ENCODE peak calls at places on chromosomes 7 and 10, in ten cellular contexts. One of them, this sample, is unnamed.

GRCh38 chr10:43221419-43222293 is 45.2 kb downstream of the RASGEF1A start:
- DNase-seq in T-cell: no peak
- DNase-seq in Right ventricle myocardium superior: peak
- DNase-seq in NCI-H1105 treated with DMSO at 0.1 percent for 48 hours: no peak
- DNase-seq in NCI-H1436: no peak
- DNase-seq in activated CD8-positive, alpha-beta memory T cell treated with anti-CD3 and anti-CD28 coated beads, Interleukin-2, amount 50 U/mL, for 4 hours: peak
- DNase-seq in lower lobe of right lung: peak
- DNase-seq in NCI-H2029 treated with DMSO at 0.1 percent for 48 hours: no peak
- DNase-seq in DMS153: no peak
- DNase-seq in NCI-H524 treated with DMSO at 0.1 percent for 48 hours: no peak
- DNase-seq in this sample: no peak

GRCh38 chr7:29588900-29589696 is 25.5 kb downstream of the PRR15 start:
- DNase-seq in NCI-H524 treated with DMSO at 0.1 percent for 48 hours: no peak
- DNase-seq in lower lobe of right lung: no peak
- DNase-seq in T-cell: no peak
- DNase-seq in NCI-H1105 treated with DMSO at 0.1 percent for 48 hours: peak
- DNase-seq in NCI-H1436: peak
- DNase-seq in DMS153: no peak
- DNase-seq in NCI-H2029 treated with DMSO at 0.1 percent for 48 hours: peak
- DNase-seq in Right ventricle myocardium superior: no peak
- DNase-seq in activated CD8-positive, alpha-beta memory T cell treated with anti-CD3 and anti-CD28 coated beads, Interleukin-2, amount 50 U/mL, for 4 hours: peak
- DNase-seq in this sample: peak

GRCh38 chr10:133299224-133299623 is 9.4 kb downstream of the TUBGCP2 start:
- DNase-seq in lower lobe of right lung: no peak
- DNase-seq in DMS153: no peak
- DNase-seq in T-cell: no peak
- DNase-seq in NCI-H2029 treated with DMSO at 0.1 percent for 48 hours: no peak
- DNase-seq in NCI-H1436: no peak
- DNase-seq in activated CD8-positive, alpha-beta memory T cell treated with anti-CD3 and anti-CD28 coated beads, Interleukin-2, amount 50 U/mL, for 4 hours: no peak
- DNase-seq in NCI-H1105 treated with DMSO at 0.1 percent for 48 hours: no peak
- DNase-seq in Right ventricle myocardium superior: peak
- DNase-seq in NCI-H524 treated with DMSO at 0.1 percent for 48 hours: no peak
- DNase-seq in this sample: no peak

GRCh38 chr7:151141855-151142685 is 25.4 kb downstream of the GBX1 start:
- DNase-seq in DMS153: no peak
- DNase-seq in activated CD8-positive, alpha-beta memory T cell treated with anti-CD3 and anti-CD28 coated beads, Interleukin-2, amount 50 U/mL, for 4 hours: no peak
- DNase-seq in NCI-H524 treated with DMSO at 0.1 percent for 48 hours: no peak
- DNase-seq in lower lobe of right lung: no peak
- DNase-seq in T-cell: no peak
- DNase-seq in NCI-H2029 treated with DMSO at 0.1 percent for 48 hours: no peak
- DNase-seq in NCI-H1105 treated with DMSO at 0.1 percent for 48 hours: no peak
- DNase-seq in NCI-H1436: no peak
- DNase-seq in Right ventricle myocardium superior: peak
- DNase-seq in this sample: no peak

GRCh38 chr7:98984126-98984525 is 105.8 kb downstream of the TRRAP start:
- DNase-seq in lower lobe of right lung: no peak
- DNase-seq in Right ventricle myocardium superior: no peak
- DNase-seq in DMS153: no peak
- DNase-seq in NCI-H1436: no peak
- DNase-seq in NCI-H1105 treated with DMSO at 0.1 percent for 48 hours: no peak
- DNase-seq in NCI-H2029 treated with DMSO at 0.1 percent for 48 hours: no peak
- DNase-seq in NCI-H524 treated with DMSO at 0.1 percent for 48 hours: no peak
- DNase-seq in T-cell: no peak
- DNase-seq in activated CD8-positive, alpha-beta memory T cell treated with anti-CD3 and anti-CD28 coated beads, Interleukin-2, amount 50 U/mL, for 4 hours: no peak
- DNase-seq in this sample: no peak

GRCh38 chr10:91313761-91314520 is 93.5 kb downstream of the PCGF5 start:
- DNase-seq in Right ventricle myocardium superior: no peak
- DNase-seq in NCI-H2029 treated with DMSO at 0.1 percent for 48 hours: no peak
- DNase-seq in T-cell: no peak
- DNase-seq in activated CD8-positive, alpha-beta memory T cell treated with anti-CD3 and anti-CD28 coated beads, Interleukin-2, amount 50 U/mL, for 4 hours: no peak
- DNase-seq in NCI-H524 treated with DMSO at 0.1 percent for 48 hours: no peak
- DNase-seq in DMS153: no peak
- DNase-seq in NCI-H1436: no peak
- DNase-seq in NCI-H1105 treated with DMSO at 0.1 percent for 48 hours: no peak
- DNase-seq in lower lobe of right lung: no peak
- DNase-seq in this sample: no peak

GRCh38 chr10:71512794-71513379 is 116.2 kb downstream of the CDH23 start:
- DNase-seq in NCI-H524 treated with DMSO at 0.1 percent for 48 hours: no peak
- DNase-seq in activated CD8-positive, alpha-beta memory T cell treated with anti-CD3 and anti-CD28 coated beads, Interleukin-2, amount 50 U/mL, for 4 hours: no peak
- DNase-seq in Right ventricle myocardium superior: no peak
- DNase-seq in NCI-H1436: no peak
- DNase-seq in lower lobe of right lung: peak
- DNase-seq in NCI-H2029 treated with DMSO at 0.1 percent for 48 hours: peak
- DNase-seq in NCI-H1105 treated with DMSO at 0.1 percent for 48 hours: peak
- DNase-seq in T-cell: no peak
- DNase-seq in DMS153: peak
- DNase-seq in this sample: no peak

GRCh38 chr7:91557789-91558396 is 293.7 kb downstream of the FZD1 start:
- DNase-seq in NCI-H1436: no peak
- DNase-seq in NCI-H2029 treated with DMSO at 0.1 percent for 48 hours: no peak
- DNase-seq in NCI-H1105 treated with DMSO at 0.1 percent for 48 hours: no peak
- DNase-seq in lower lobe of right lung: no peak
- DNase-seq in NCI-H524 treated with DMSO at 0.1 percent for 48 hours: no peak
- DNase-seq in Right ventricle myocardium superior: no peak
- DNase-seq in T-cell: no peak
- DNase-seq in DMS153: peak
- DNase-seq in activated CD8-positive, alpha-beta memory T cell treated with anti-CD3 and anti-CD28 coated beads, Interleukin-2, amount 50 U/mL, for 4 hours: no peak
- DNase-seq in this sample: no peak

GRCh38 chr7:26399309-26399610 is 107.6 kb downstream of the SNX10 start:
- DNase-seq in lower lobe of right lung: peak
- DNase-seq in NCI-H524 treated with DMSO at 0.1 percent for 48 hours: no peak
- DNase-seq in NCI-H1436: no peak
- DNase-seq in DMS153: peak
- DNase-seq in activated CD8-positive, alpha-beta memory T cell treated with anti-CD3 and anti-CD28 coated beads, Interleukin-2, amount 50 U/mL, for 4 hours: no peak
- DNase-seq in NCI-H2029 treated with DMSO at 0.1 percent for 48 hours: no peak
- DNase-seq in T-cell: no peak
- DNase-seq in Right ventricle myocardium superior: no peak
- DNase-seq in NCI-H1105 treated with DMSO at 0.1 percent for 48 hours: peak
- DNase-seq in this sample: no peak

GRCh38 chr7:132251327-132251659 is 325.0 kb downstream of the PLXNA4 start:
- DNase-seq in activated CD8-positive, alpha-beta memory T cell treated with anti-CD3 and anti-CD28 coated beads, Interleukin-2, amount 50 U/mL, for 4 hours: no peak
- DNase-seq in NCI-H524 treated with DMSO at 0.1 percent for 48 hours: no peak
- DNase-seq in Right ventricle myocardium superior: peak
- DNase-seq in lower lobe of right lung: peak
- DNase-seq in NCI-H1436: no peak
- DNase-seq in NCI-H2029 treated with DMSO at 0.1 percent for 48 hours: peak
- DNase-seq in T-cell: no peak
- DNase-seq in DMS153: peak
- DNase-seq in NCI-H1105 treated with DMSO at 0.1 percent for 48 hours: peak
- DNase-seq in this sample: no peak

GRCh38 chr10:16856567-16856966 is 39.3 kb upstream of the RSU1 start:
- DNase-seq in NCI-H1436: no peak
- DNase-seq in NCI-H1105 treated with DMSO at 0.1 percent for 48 hours: no peak
- DNase-seq in NCI-H524 treated with DMSO at 0.1 percent for 48 hours: no peak
- DNase-seq in Right ventricle myocardium superior: no peak
- DNase-seq in DMS153: peak
- DNase-seq in activated CD8-positive, alpha-beta memory T cell treated with anti-CD3 and anti-CD28 coated beads, Interleukin-2, amount 50 U/mL, for 4 hours: no peak
- DNase-seq in T-cell: no peak
- DNase-seq in NCI-H2029 treated with DMSO at 0.1 percent for 48 hours: no peak
- DNase-seq in lower lobe of right lung: no peak
- DNase-seq in this sample: no peak

GRCh38 chr10:16429539-16429938 is 7.3 kb upstream of the PTER start:
- DNase-seq in NCI-H2029 treated with DMSO at 0.1 percent for 48 hours: no peak
- DNase-seq in lower lobe of right lung: no peak
- DNase-seq in NCI-H1436: no peak
- DNase-seq in NCI-H1105 treated with DMSO at 0.1 percent for 48 hours: no peak
- DNase-seq in Right ventricle myocardium superior: no peak
- DNase-seq in NCI-H524 treated with DMSO at 0.1 percent for 48 hours: no peak
- DNase-seq in T-cell: no peak
- DNase-seq in DMS153: no peak
- DNase-seq in activated CD8-positive, alpha-beta memory T cell treated with anti-CD3 and anti-CD28 coated beads, Interleukin-2, amount 50 U/mL, for 4 hours: no peak
- DNase-seq in this sample: no peak

GRCh38 chr10:120971671-120972070 is 120.5 kb downstream of the WDR11 start:
- DNase-seq in lower lobe of right lung: no peak
- DNase-seq in activated CD8-positive, alpha-beta memory T cell treated with anti-CD3 and anti-CD28 coated beads, Interleukin-2, amount 50 U/mL, for 4 hours: no peak
- DNase-seq in NCI-H1105 treated with DMSO at 0.1 percent for 48 hours: peak
- DNase-seq in NCI-H1436: no peak
- DNase-seq in NCI-H524 treated with DMSO at 0.1 percent for 48 hours: no peak
- DNase-seq in DMS153: no peak
- DNase-seq in T-cell: no peak
- DNase-seq in NCI-H2029 treated with DMSO at 0.1 percent for 48 hours: no peak
- DNase-seq in Right ventricle myocardium superior: no peak
- DNase-seq in this sample: no peak

GRCh38 chr7:84237533-84238173 is 43.1 kb upstream of the SEMA3A start:
- DNase-seq in NCI-H1105 treated with DMSO at 0.1 percent for 48 hours: no peak
- DNase-seq in lower lobe of right lung: no peak
- DNase-seq in T-cell: no peak
- DNase-seq in NCI-H524 treated with DMSO at 0.1 percent for 48 hours: no peak
- DNase-seq in activated CD8-positive, alpha-beta memory T cell treated with anti-CD3 and anti-CD28 coated beads, Interleukin-2, amount 50 U/mL, for 4 hours: no peak
- DNase-seq in NCI-H1436: no peak
- DNase-seq in DMS153: no peak
- DNase-seq in Right ventricle myocardium superior: no peak
- DNase-seq in NCI-H2029 treated with DMSO at 0.1 percent for 48 hours: no peak
- DNase-seq in this sample: no peak

GRCh38 chr7:140403878-140404564 is at the start of gene RAB19:
- DNase-seq in NCI-H1436: peak
- DNase-seq in NCI-H524 treated with DMSO at 0.1 percent for 48 hours: no peak
- DNase-seq in DMS153: peak
- DNase-seq in T-cell: peak
- DNase-seq in NCI-H1105 treated with DMSO at 0.1 percent for 48 hours: peak
- DNase-seq in activated CD8-positive, alpha-beta memory T cell treated with anti-CD3 and anti-CD28 coated beads, Interleukin-2, amount 50 U/mL, for 4 hours: peak
- DNase-seq in NCI-H2029 treated with DMSO at 0.1 percent for 48 hours: peak
- DNase-seq in Right ventricle myocardium superior: no peak
- DNase-seq in lower lobe of right lung: peak
- DNase-seq in this sample: no peak

GRCh38 chr10:132878730-132879407 is 63.5 kb downstream of the CFAP46 start:
- DNase-seq in lower lobe of right lung: no peak
- DNase-seq in DMS153: no peak
- DNase-seq in NCI-H2029 treated with DMSO at 0.1 percent for 48 hours: no peak
- DNase-seq in activated CD8-positive, alpha-beta memory T cell treated with anti-CD3 and anti-CD28 coated beads, Interleukin-2, amount 50 U/mL, for 4 hours: no peak
- DNase-seq in T-cell: no peak
- DNase-seq in NCI-H524 treated with DMSO at 0.1 percent for 48 hours: no peak
- DNase-seq in Right ventricle myocardium superior: no peak
- DNase-seq in NCI-H1105 treated with DMSO at 0.1 percent for 48 hours: no peak
- DNase-seq in NCI-H1436: no peak
- DNase-seq in this sample: no peak

GRCh38 chr10:72087969-72088878 is at the start of gene SPOCK2:
- DNase-seq in NCI-H1105 treated with DMSO at 0.1 percent for 48 hours: no peak
- DNase-seq in Right ventricle myocardium superior: no peak
- DNase-seq in DMS153: no peak
- DNase-seq in T-cell: peak
- DNase-seq in NCI-H524 treated with DMSO at 0.1 percent for 48 hours: no peak
- DNase-seq in lower lobe of right lung: peak
- DNase-seq in activated CD8-positive, alpha-beta memory T cell treated with anti-CD3 and anti-CD28 coated beads, Interleukin-2, amount 50 U/mL, for 4 hours: peak
- DNase-seq in NCI-H2029 treated with DMSO at 0.1 percent for 48 hours: no peak
- DNase-seq in NCI-H1436: peak
- DNase-seq in this sample: no peak

GRCh38 chr7:19051767-19052375 is 65.6 kb downstream of the TWIST1 start:
- DNase-seq in NCI-H2029 treated with DMSO at 0.1 percent for 48 hours: no peak
- DNase-seq in Right ventricle myocardium superior: no peak
- DNase-seq in NCI-H1436: peak
- DNase-seq in NCI-H524 treated with DMSO at 0.1 percent for 48 hours: no peak
- DNase-seq in activated CD8-positive, alpha-beta memory T cell treated with anti-CD3 and anti-CD28 coated beads, Interleukin-2, amount 50 U/mL, for 4 hours: peak
- DNase-seq in T-cell: no peak
- DNase-seq in NCI-H1105 treated with DMSO at 0.1 percent for 48 hours: peak
- DNase-seq in DMS153: no peak
- DNase-seq in lower lobe of right lung: no peak
- DNase-seq in this sample: peak

GRCh38 chr7:66167773-66168367 is 37.3 kb upstream of the TPST1 start:
- DNase-seq in NCI-H2029 treated with DMSO at 0.1 percent for 48 hours: peak
- DNase-seq in NCI-H1105 treated with DMSO at 0.1 percent for 48 hours: peak
- DNase-seq in DMS153: peak
- DNase-seq in T-cell: no peak
- DNase-seq in NCI-H1436: no peak
- DNase-seq in NCI-H524 treated with DMSO at 0.1 percent for 48 hours: no peak
- DNase-seq in activated CD8-positive, alpha-beta memory T cell treated with anti-CD3 and anti-CD28 coated beads, Interleukin-2, amount 50 U/mL, for 4 hours: no peak
- DNase-seq in Right ventricle myocardium superior: no peak
- DNase-seq in lower lobe of right lung: no peak
- DNase-seq in this sample: no peak

GRCh38 chr7:38831262-38831661 is 77.7 kb downstream of the VPS41 start:
- DNase-seq in lower lobe of right lung: no peak
- DNase-seq in activated CD8-positive, alpha-beta memory T cell treated with anti-CD3 and anti-CD28 coated beads, Interleukin-2, amount 50 U/mL, for 4 hours: no peak
- DNase-seq in NCI-H1436: no peak
- DNase-seq in DMS153: no peak
- DNase-seq in Right ventricle myocardium superior: no peak
- DNase-seq in NCI-H2029 treated with DMSO at 0.1 percent for 48 hours: no peak
- DNase-seq in NCI-H1105 treated with DMSO at 0.1 percent for 48 hours: no peak
- DNase-seq in T-cell: no peak
- DNase-seq in NCI-H524 treated with DMSO at 0.1 percent for 48 hours: no peak
- DNase-seq in this sample: no peak

GRCh38 chr7:157224627-157225026 is 85.9 kb downstream of the UBE3C start:
- DNase-seq in NCI-H1105 treated with DMSO at 0.1 percent for 48 hours: no peak
- DNase-seq in NCI-H1436: no peak
- DNase-seq in lower lobe of right lung: no peak
- DNase-seq in activated CD8-positive, alpha-beta memory T cell treated with anti-CD3 and anti-CD28 coated beads, Interleukin-2, amount 50 U/mL, for 4 hours: no peak
- DNase-seq in NCI-H524 treated with DMSO at 0.1 percent for 48 hours: peak
- DNase-seq in DMS153: no peak
- DNase-seq in Right ventricle myocardium superior: no peak
- DNase-seq in NCI-H2029 treated with DMSO at 0.1 percent for 48 hours: no peak
- DNase-seq in T-cell: no peak
- DNase-seq in this sample: no peak

GRCh38 chr10:43110318-43111071 is 27.8 kb upstream of the CSGALNACT2 start:
- DNase-seq in DMS153: no peak
- DNase-seq in NCI-H524 treated with DMSO at 0.1 percent for 48 hours: no peak
- DNase-seq in lower lobe of right lung: peak
- DNase-seq in activated CD8-positive, alpha-beta memory T cell treated with anti-CD3 and anti-CD28 coated beads, Interleukin-2, amount 50 U/mL, for 4 hours: no peak
- DNase-seq in NCI-H2029 treated with DMSO at 0.1 percent for 48 hours: no peak
- DNase-seq in NCI-H1105 treated with DMSO at 0.1 percent for 48 hours: no peak
- DNase-seq in Right ventricle myocardium superior: peak
- DNase-seq in T-cell: no peak
- DNase-seq in NCI-H1436: no peak
- DNase-seq in this sample: peak

GRCh38 chr7:149257146-149257545 is 4.8 kb upstream of the ZNF783 start:
- DNase-seq in NCI-H1436: no peak
- DNase-seq in NCI-H1105 treated with DMSO at 0.1 percent for 48 hours: no peak
- DNase-seq in NCI-H2029 treated with DMSO at 0.1 percent for 48 hours: no peak
- DNase-seq in T-cell: no peak
- DNase-seq in Right ventricle myocardium superior: no peak
- DNase-seq in DMS153: no peak
- DNase-seq in lower lobe of right lung: no peak
- DNase-seq in activated CD8-positive, alpha-beta memory T cell treated with anti-CD3 and anti-CD28 coated beads, Interleukin-2, amount 50 U/mL, for 4 hours: no peak
- DNase-seq in NCI-H524 treated with DMSO at 0.1 percent for 48 hours: no peak
- DNase-seq in this sample: no peak

GRCh38 chr7:47153076-47153475 is 428.8 kb downstream of the TNS3 start:
- DNase-seq in T-cell: no peak
- DNase-seq in NCI-H1436: no peak
- DNase-seq in NCI-H524 treated with DMSO at 0.1 percent for 48 hours: peak
- DNase-seq in activated CD8-positive, alpha-beta memory T cell treated with anti-CD3 and anti-CD28 coated beads, Interleukin-2, amount 50 U/mL, for 4 hours: no peak
- DNase-seq in NCI-H1105 treated with DMSO at 0.1 percent for 48 hours: peak
- DNase-seq in NCI-H2029 treated with DMSO at 0.1 percent for 48 hours: peak
- DNase-seq in Right ventricle myocardium superior: no peak
- DNase-seq in DMS153: peak
- DNase-seq in lower lobe of right lung: no peak
- DNase-seq in this sample: no peak

GRCh38 chr10:58546722-58547121 is 34.0 kb downstream of the BICC1 start:
- DNase-seq in Right ventricle myocardium superior: no peak
- DNase-seq in T-cell: no peak
- DNase-seq in NCI-H524 treated with DMSO at 0.1 percent for 48 hours: no peak
- DNase-seq in NCI-H1105 treated with DMSO at 0.1 percent for 48 hours: no peak
- DNase-seq in NCI-H2029 treated with DMSO at 0.1 percent for 48 hours: no peak
- DNase-seq in activated CD8-positive, alpha-beta memory T cell treated with anti-CD3 and anti-CD28 coated beads, Interleukin-2, amount 50 U/mL, for 4 hours: no peak
- DNase-seq in lower lobe of right lung: no peak
- DNase-seq in NCI-H1436: no peak
- DNase-seq in DMS153: no peak
- DNase-seq in this sample: no peak

GRCh38 chr7:31065840-31066239 is 13.7 kb downstream of the ADCYAP1R1 start:
- DNase-seq in activated CD8-positive, alpha-beta memory T cell treated with anti-CD3 and anti-CD28 coated beads, Interleukin-2, amount 50 U/mL, for 4 hours: no peak
- DNase-seq in NCI-H2029 treated with DMSO at 0.1 percent for 48 hours: no peak
- DNase-seq in NCI-H524 treated with DMSO at 0.1 percent for 48 hours: no peak
- DNase-seq in T-cell: no peak
- DNase-seq in DMS153: no peak
- DNase-seq in NCI-H1105 treated with DMSO at 0.1 percent for 48 hours: no peak
- DNase-seq in Right ventricle myocardium superior: no peak
- DNase-seq in NCI-H1436: no peak
- DNase-seq in lower lobe of right lung: no peak
- DNase-seq in this sample: no peak

GRCh38 chr7:133052826-133053225 is 29.1 kb downstream of the CHCHD3 start:
- DNase-seq in T-cell: no peak
- DNase-seq in Right ventricle myocardium superior: no peak
- DNase-seq in NCI-H2029 treated with DMSO at 0.1 percent for 48 hours: no peak
- DNase-seq in NCI-H1105 treated with DMSO at 0.1 percent for 48 hours: no peak
- DNase-seq in NCI-H524 treated with DMSO at 0.1 percent for 48 hours: no peak
- DNase-seq in DMS153: no peak
- DNase-seq in activated CD8-positive, alpha-beta memory T cell treated with anti-CD3 and anti-CD28 coated beads, Interleukin-2, amount 50 U/mL, for 4 hours: no peak
- DNase-seq in lower lobe of right lung: no peak
- DNase-seq in NCI-H1436: no peak
- DNase-seq in this sample: no peak

This sample was measured in HL-60.